ENCODE peak calls at places on chromosomes 7 and 10, in five cellular contexts. One of them, this sample, is unnamed.

GRCh38 chr10:61452655-61453641 is at the start of gene TMEM26:
- DNase-seq in brain microvascular endothelial cell: no peak
- DNase-seq in AG09319: no peak
- DNase-seq in A549: peak
- DNase-seq in C1 segment of cervical spinal cord: no peak
- DNase-seq in this sample: no peak

GRCh38 chr7:17939670-17940301 is 508 bp downstream of the SNX13 start:
- DNase-seq in brain microvascular endothelial cell: peak
- DNase-seq in AG09319: no peak
- DNase-seq in A549: peak
- DNase-seq in C1 segment of cervical spinal cord: peak
- DNase-seq in this sample: peak

GRCh38 chr7:100400656-100401055 is 27.4 kb downstream of the PILRA start:
- DNase-seq in brain microvascular endothelial cell: no peak
- DNase-seq in AG09319: no peak
- DNase-seq in A549: no peak
- DNase-seq in C1 segment of cervical spinal cord: no peak
- DNase-seq in this sample: no peak

GRCh38 chr7:2465928-2466327 is 10.3 kb downstream of the GRIFIN start:
- DNase-seq in brain microvascular endothelial cell: no peak
- DNase-seq in AG09319: no peak
- DNase-seq in A549: no peak
- DNase-seq in C1 segment of cervical spinal cord: no peak
- DNase-seq in this sample: peak

GRCh38 chr10:88110355-88110754 is 246.9 kb downstream of the PTEN start:
- DNase-seq in brain microvascular endothelial cell: peak
- DNase-seq in AG09319: no peak
- DNase-seq in A549: peak
- DNase-seq in C1 segment of cervical spinal cord: no peak
- DNase-seq in this sample: no peak

GRCh38 chr10:663844-664243 is 25.6 kb downstream of the DIP2C start:
- DNase-seq in brain microvascular endothelial cell: no peak
- DNase-seq in AG09319: no peak
- DNase-seq in A549: no peak
- DNase-seq in C1 segment of cervical spinal cord: peak
- DNase-seq in this sample: no peak

GRCh38 chr7:50307368-50308012 is 3.0 kb downstream of the IKZF1 start:
- DNase-seq in brain microvascular endothelial cell: no peak
- DNase-seq in AG09319: no peak
- DNase-seq in A549: no peak
- DNase-seq in C1 segment of cervical spinal cord: no peak
- DNase-seq in this sample: no peak

GRCh38 chr7:22356010-22356854 is 722 bp downstream of the RAPGEF5 start:
- DNase-seq in brain microvascular endothelial cell: no peak
- DNase-seq in AG09319: no peak
- DNase-seq in A549: no peak
- DNase-seq in C1 segment of cervical spinal cord: no peak
- DNase-seq in this sample: peak

GRCh38 chr7:47653550-47654351 is 71.8 kb upstream of the TNS3 start:
- DNase-seq in brain microvascular endothelial cell: peak
- DNase-seq in AG09319: no peak
- DNase-seq in A549: peak
- DNase-seq in C1 segment of cervical spinal cord: no peak
- DNase-seq in this sample: no peak

GRCh38 chr7:20402297-20403230 is 71.9 kb downstream of the ITGB8 start:
- DNase-seq in brain microvascular endothelial cell: no peak
- DNase-seq in AG09319: no peak
- DNase-seq in A549: no peak
- DNase-seq in C1 segment of cervical spinal cord: no peak
- DNase-seq in this sample: no peak

GRCh38 chr10:18582803-18583202 is 68.6 kb downstream of the NSUN6 start:
- DNase-seq in brain microvascular endothelial cell: peak
- DNase-seq in AG09319: no peak
- DNase-seq in A549: no peak
- DNase-seq in C1 segment of cervical spinal cord: no peak
- DNase-seq in this sample: no peak

GRCh38 chr10:31034041-31034918 is 2.6 kb upstream of the ZNF438 start:
- DNase-seq in brain microvascular endothelial cell: peak
- DNase-seq in AG09319: peak
- DNase-seq in A549: no peak
- DNase-seq in C1 segment of cervical spinal cord: no peak
- DNase-seq in this sample: no peak

GRCh38 chr7:71236488-71237179 is 104.7 kb downstream of the GALNT17 start:
- DNase-seq in brain microvascular endothelial cell: no peak
- DNase-seq in AG09319: no peak
- DNase-seq in A549: no peak
- DNase-seq in C1 segment of cervical spinal cord: no peak
- DNase-seq in this sample: no peak

GRCh38 chr7:3495530-3495929 is 194.5 kb downstream of the SDK1 start:
- DNase-seq in brain microvascular endothelial cell: no peak
- DNase-seq in AG09319: no peak
- DNase-seq in A549: no peak
- DNase-seq in C1 segment of cervical spinal cord: no peak
- DNase-seq in this sample: no peak

GRCh38 chr7:3914385-3914784 is 613.3 kb downstream of the SDK1 start:
- DNase-seq in brain microvascular endothelial cell: no peak
- DNase-seq in AG09319: no peak
- DNase-seq in A549: no peak
- DNase-seq in C1 segment of cervical spinal cord: no peak
- DNase-seq in this sample: no peak

GRCh38 chr10:48389272-48389671 is 82.8 kb downstream of the MAPK8 start:
- DNase-seq in brain microvascular endothelial cell: no peak
- DNase-seq in AG09319: no peak
- DNase-seq in A549: no peak
- DNase-seq in C1 segment of cervical spinal cord: no peak
- DNase-seq in this sample: no peak

GRCh38 chr7:45702751-45703150 is 128.6 kb downstream of the ADCY1 start:
- DNase-seq in brain microvascular endothelial cell: no peak
- DNase-seq in AG09319: no peak
- DNase-seq in A549: no peak
- DNase-seq in C1 segment of cervical spinal cord: no peak
- DNase-seq in this sample: no peak

GRCh38 chr7:141291541-141291940 is 217.7 kb downstream of the TMEM178B start:
- DNase-seq in brain microvascular endothelial cell: no peak
- DNase-seq in AG09319: no peak
- DNase-seq in A549: no peak
- DNase-seq in C1 segment of cervical spinal cord: no peak
- DNase-seq in this sample: no peak

GRCh38 chr7:102117743-102118142 is 168.9 kb upstream of the SH2B2 start:
- DNase-seq in brain microvascular endothelial cell: peak
- DNase-seq in AG09319: no peak
- DNase-seq in A549: no peak
- DNase-seq in C1 segment of cervical spinal cord: no peak
- DNase-seq in this sample: no peak

GRCh38 chr10:19290770-19291169 is 242.2 kb downstream of the MALRD1 start:
- DNase-seq in brain microvascular endothelial cell: no peak
- DNase-seq in AG09319: no peak
- DNase-seq in A549: no peak
- DNase-seq in C1 segment of cervical spinal cord: no peak
- DNase-seq in this sample: no peak